ENCODE peak calls at places on chromosomes 13 and 19, in nine cellular contexts. G, X, L, T, Z, F, D, V and O are unnamed samples.
A peak's percentile ranks its signal among the peaks of the same experiment; 100 is the strongest.

GRCh38 chr13:35857769-35858168 is 273.4 kb downstream of the DCLK1 start:
- DNase-seq in G (no peak), X (no peak), L (no peak), T (no peak), Z (no peak), F (no peak), D (no peak), V (no peak), O (no peak)

GRCh38 chr13:45851171-45851889 is at the start of gene SIAH3:
- DNase-seq in G (peak; percentile 9), X (no peak), L (no peak), T (no peak), Z (no peak), F (peak; percentile 54), D (no peak), V (no peak), O (no peak)

GRCh38 chr19:43532962-43533545 is at the start of gene ZNF575:
- DNase-seq in G (peak; percentile 81), X (peak; percentile 81), L (peak; percentile 81), T (peak; percentile 94), Z (peak; percentile 90), F (peak; percentile 93), D (peak; percentile 94), V (peak; percentile 92), O (peak; percentile 94)

GRCh38 chr13:23160241-23161175 is 20.3 kb upstream of the SGCG start:
- DNase-seq in G (no peak), X (no peak), L (no peak), T (no peak), Z (no peak), F (no peak), D (no peak), V (no peak), O (no peak)

GRCh38 chr19:57708641-57709354 is at the start of gene ZNF154:
- DNase-seq in G (no peak), X (peak; percentile 30), L (no peak), T (peak; percentile 76), Z (no peak), F (peak; percentile 70), D (peak; percentile 61), V (peak; percentile 21), O (peak; percentile 30)

GRCh38 chr13:64186503-64186902 is 2770.9 kb upstream of the PCDH20 start:
- DNase-seq in G (no peak), X (no peak), L (no peak), T (no peak), Z (no peak), F (no peak), D (no peak), V (no peak), O (no peak)

GRCh38 chr19:58328999-58329398 is 2.2 kb downstream of the ZSCAN22 start:
- DNase-seq in G (no peak), X (no peak), L (no peak), T (no peak), Z (peak; percentile 32), F (no peak), D (no peak), V (no peak), O (no peak)

GRCh38 chr13:44746690-44747089 is 170.6 kb upstream of the TSC22D1 start:
- DNase-seq in G (no peak), X (no peak), L (no peak), T (no peak), Z (no peak), F (peak; percentile 19), D (no peak), V (no peak), O (no peak)

GRCh38 chr19:18991468-18991867 is 41.8 kb downstream of the SUGP2 start:
- DNase-seq in G (no peak), X (no peak), L (no peak), T (no peak), Z (no peak), F (no peak), D (no peak), V (no peak), O (no peak)

GRCh38 chr13:74771964-74772363 is 637.8 kb upstream of the KLF12 start:
- DNase-seq in G (no peak), X (no peak), L (no peak), T (no peak), Z (no peak), F (peak; percentile 22), D (no peak), V (no peak), O (no peak)

GRCh38 chr13:59891053-59891452 is 272.7 kb downstream of the DIAPH3 start:
- DNase-seq in G (no peak), X (no peak), L (no peak), T (no peak), Z (no peak), F (no peak), D (no peak), V (no peak), O (no peak)

GRCh38 chr19:37855098-37855497 is 51.3 kb downstream of the WDR87 start:
- DNase-seq in G (no peak), X (peak; percentile 4), L (peak; percentile 67), T (no peak), Z (no peak), F (peak; percentile 4), D (peak; percentile 7), V (no peak), O (no peak)

GRCh38 chr19:7230826-7231225 is 63.4 kb downstream of the INSR start:
- DNase-seq in G (no peak), X (no peak), L (no peak), T (peak; percentile 92), Z (no peak), F (peak; percentile 92), D (peak; percentile 71), V (peak; percentile 80), O (no peak)

GRCh38 chr19:42247631-42248199 is 5.3 kb upstream of the GSK3A start:
- DNase-seq in G (no peak), X (no peak), L (no peak), T (no peak), Z (peak; percentile 10), F (no peak), D (no peak), V (peak; percentile 54), O (no peak)
- H3K4me1 ChIP-seq in G (peaks cover 90% of the 10 kb centered on the region), X (peaks cover 16% of the 10 kb centered on the region), L (peaks cover 25% of the 10 kb centered on the region), T (peaks cover 65% of the 10 kb centered on the region), Z (peaks cover 50% of the 10 kb centered on the region), F (peaks cover 71% of the 10 kb centered on the region), D (peaks cover 44% of the 10 kb centered on the region), V (peaks cover 34% of the 10 kb centered on the region), O (no peaks in the 10 kb centered on the region)

DNA sequence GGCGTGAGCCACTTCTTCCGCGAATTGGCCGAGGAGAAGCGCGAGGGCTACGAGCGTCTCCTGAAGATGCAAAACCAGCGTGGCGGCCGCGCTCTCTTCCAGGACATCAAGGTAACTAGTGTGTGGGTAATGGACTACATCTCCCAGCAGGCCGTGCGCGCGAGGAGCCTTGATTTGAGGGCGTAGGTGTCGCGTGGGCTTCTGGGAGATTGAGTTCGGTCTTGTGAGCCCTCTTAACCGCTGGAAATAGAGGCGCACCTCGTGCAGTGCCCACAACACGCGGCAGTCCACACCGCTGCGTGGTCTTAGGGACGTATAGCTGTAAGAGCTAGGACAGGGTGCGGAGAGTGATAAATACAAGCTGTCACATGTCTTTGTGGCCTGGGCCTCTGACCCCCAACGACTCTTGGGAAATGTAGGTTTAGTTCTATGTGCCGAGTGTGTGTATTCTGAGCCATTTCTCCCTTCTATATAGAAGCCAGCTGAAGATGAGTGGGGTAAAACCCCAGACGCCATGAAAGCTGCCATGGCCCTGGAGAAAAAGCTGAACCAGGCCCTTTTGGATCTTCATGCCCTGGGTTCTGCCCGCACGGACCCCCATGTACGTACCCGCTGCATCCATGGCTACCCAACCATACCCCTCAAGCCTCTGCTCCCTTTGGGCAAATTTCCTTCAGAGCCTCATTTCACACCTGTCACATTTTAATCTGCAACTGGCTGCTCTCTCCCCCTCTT is 864 bp downstream of the FTL start:
- DNase-seq in G (peak; percentile 91), X (peak; percentile 91), L (peak; percentile 83), T (peak; percentile 94), Z (peak; percentile 52), F (peak; percentile 90), D (peak; percentile 89), V (peak; percentile 87), O (peak; percentile 85)
- TF ChIP-seq POLR2A in G (no peak), X (no peak), L (no peak), T (no peak), Z (no peak), F (no peak), D (no peak), V (no peak), O (no peak)

GRCh38 chr19:11420894-11421606 is 1.9 kb upstream of the RGL3 start:
- DNase-seq in G (no peak), X (no peak), L (no peak), T (no peak), Z (no peak), F (peak; percentile 44), D (peak; percentile 53), V (no peak), O (no peak)

GRCh38 chr19:11418166-11418517 is 972 bp downstream of the RGL3 start:
- DNase-seq in G (no peak), X (no peak), L (no peak), T (no peak), Z (no peak), F (no peak), D (no peak), V (no peak), O (no peak)

GRCh38 chr19:11420429-11420893 is 1.3 kb upstream of the RGL3 start:
- DNase-seq in G (peak; percentile 36), X (no peak), L (no peak), T (peak; percentile 80), Z (no peak), F (peak; percentile 87), D (peak; percentile 65), V (peak; percentile 56), O (no peak)

GRCh38 chr19:11416346-11417052 is 2.6 kb downstream of the RGL3 start:
- DNase-seq in G (no peak), X (no peak), L (no peak), T (no peak), Z (no peak), F (no peak), D (no peak), V (no peak), O (no peak)

GRCh38 chr19:11418518-11419506 is at the start of gene RGL3:
- DNase-seq in G (no peak), X (peak; percentile 17), L (no peak), T (no peak), Z (peak; percentile 69), F (peak; percentile 64), D (peak; percentile 42), V (no peak), O (peak; percentile 81)
- H3K4me1 ChIP-seq in G (peaks cover 51% of the 10 kb centered on the region), X (no peaks in the 10 kb centered on the region), L (no peaks in the 10 kb centered on the region), T (peaks cover 30% of the 10 kb centered on the region), Z (peaks cover 50% of the 10 kb centered on the region), F (peaks cover 35% of the 10 kb centered on the region), D (peaks cover 10% of the 10 kb centered on the region), V (peaks cover 14% of the 10 kb centered on the region), O (no peaks in the 10 kb centered on the region)

DNA sequence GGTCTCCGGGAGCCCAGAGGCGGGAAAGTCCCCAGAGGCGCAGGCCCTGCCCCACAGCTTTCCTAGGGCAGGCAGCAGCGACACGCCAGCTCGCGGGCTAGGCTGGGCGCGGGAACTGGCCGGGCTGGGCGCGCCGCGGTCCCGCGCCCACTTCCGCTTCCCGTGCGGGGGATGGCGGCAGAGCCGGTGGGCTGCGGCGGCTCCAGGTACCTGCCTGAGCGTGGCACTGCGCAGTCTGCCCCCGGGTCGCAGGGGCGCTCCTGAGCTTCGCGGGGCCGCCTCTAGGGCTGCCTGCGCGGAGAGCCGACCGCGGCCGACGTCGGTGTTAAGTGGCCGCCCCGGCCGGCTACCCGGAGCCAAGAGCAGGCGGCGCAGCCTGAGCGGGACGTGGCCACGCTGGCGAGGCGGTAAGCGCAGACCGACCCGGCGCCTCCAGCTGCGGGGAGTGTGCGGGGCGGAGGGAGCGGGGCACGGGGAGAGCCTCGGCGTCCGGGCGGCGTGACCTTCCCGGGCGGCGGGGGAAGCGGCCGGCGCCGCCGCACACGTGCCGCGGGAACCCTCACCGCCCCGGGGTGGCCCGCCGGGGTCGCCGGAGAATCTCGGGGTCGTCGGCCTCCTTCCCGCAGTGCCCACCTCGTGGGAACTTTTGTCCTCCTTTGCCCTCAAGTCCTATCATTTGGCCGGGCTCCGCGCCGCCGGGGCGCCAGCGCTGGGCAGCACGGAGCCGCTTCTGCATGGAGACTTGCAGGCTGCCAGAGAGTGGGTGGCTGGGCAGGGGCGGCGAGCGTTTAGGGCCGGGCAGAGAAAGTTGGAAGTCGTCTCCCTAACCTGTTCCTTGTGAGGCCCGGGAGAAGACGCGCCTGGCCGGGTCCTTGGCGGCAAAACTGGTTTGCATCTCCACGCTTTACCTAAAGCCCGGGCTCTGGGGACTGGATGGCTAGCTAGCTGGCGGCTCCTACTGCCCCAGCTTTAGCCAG is 31.4 kb upstream of the MPHOSPH8 start:
- DNase-seq in G (no peak), X (no peak), L (no peak), T (no peak), Z (peak; percentile 63), F (peak; percentile 26), D (peak; percentile 20), V (no peak), O (peak; percentile 48)
- TF ChIP-seq POLR2A in G (no peak), X (no peak), L (no peak), T (no peak), Z (peak; percentile 34), F (no peak), D (no peak), V (no peak), O (no peak)